ENCODE peak calls at places on chromosomes 6 and 20, in ten cellular contexts. Z is lung; F is Kasumi-1; H is heart right ventricle; L is iris pigment epithelial cell; J is GM12891; K is progenitor cell of endocrine pancreas; X is ecto neural progenitor cell; P is NCI-H345; Q is activated CD4-positive, CD25-positive, alpha-beta regulatory T cell treated with anti-CD3 and anti-CD28 coated beads, Interleukin-2, amount 50 U/mL, for 72 hours. C is an unnamed sample.

GRCh38 chr6:70980800-70981199 is 23.9 kb upstream of the B3GAT2 start:
- DNase-seq in Z (no peak), F (no peak), H (no peak), L (no peak), J (no peak), K (no peak), X (no peak), P (no peak), Q (no peak), C (no peak)

GRCh38 chr6:16136536-16137450 is 7.9 kb downstream of the MYLIP start:
- DNase-seq in Z (no peak), F (no peak), H (no peak), L (peak), J (no peak), K (no peak), X (no peak), P (no peak), Q (no peak), C (peak)

GRCh38 chr6:166046232-166046631 is 121.4 kb downstream of the TBXT start:
- DNase-seq in Z (no peak), F (no peak), H (no peak), L (peak), J (no peak), K (no peak), X (no peak), P (no peak), Q (no peak), C (peak)

GRCh38 chr6:6915813-6916547 is 191.8 kb upstream of the RREB1 start:
- DNase-seq in Z (peak), F (peak), H (peak), L (peak), J (no peak), K (no peak), X (no peak), P (no peak), Q (no peak), C (no peak)

GRCh38 chr20:15951711-15952110 is 621.5 kb downstream of the KIF16B start:
- DNase-seq in Z (no peak), F (no peak), H (no peak), L (no peak), J (no peak), K (no peak), X (no peak), P (no peak), Q (no peak), C (no peak)

GRCh38 chr6:13422601-13423247 is 64.7 kb downstream of the GFOD1 start:
- DNase-seq in Z (no peak), F (no peak), H (no peak), L (peak), J (no peak), K (no peak), X (no peak), P (no peak), Q (no peak), C (peak)

GRCh38 chr6:129844118-129844891 is 16.8 kb downstream of the TMEM244 start:
- DNase-seq in Z (no peak), F (no peak), H (no peak), L (peak), J (no peak), K (no peak), X (no peak), P (no peak), Q (no peak), C (peak)

GRCh38 chr6:154499854-154500589 is 10.5 kb downstream of the CNKSR3 start:
- DNase-seq in Z (no peak), F (no peak), H (no peak), L (no peak), J (no peak), K (no peak), X (no peak), P (no peak), Q (no peak), C (no peak)

GRCh38 chr6:149065658-149066556 is 251.6 kb upstream of the TAB2 start:
- DNase-seq in Z (no peak), F (peak), H (peak), L (peak), J (no peak), K (no peak), X (no peak), P (no peak), Q (no peak), C (no peak)

GRCh38 chr20:44614525-44614924 is 32.1 kb downstream of the PKIG start:
- DNase-seq in Z (no peak), F (no peak), H (peak), L (no peak), J (no peak), K (no peak), X (no peak), P (no peak), Q (no peak), C (no peak)

GRCh38 chr6:152380993-152381898 is 255.9 kb downstream of the SYNE1 start:
- DNase-seq in Z (peak), F (no peak), H (peak), L (peak), J (no peak), K (peak), X (peak), P (no peak), Q (no peak), C (peak)

GRCh38 chr6:42190784-42191183 is 4.0 kb downstream of the GUCA1B start:
- DNase-seq in Z (no peak), F (no peak), H (no peak), L (peak), J (no peak), K (no peak), X (no peak), P (no peak), Q (no peak), C (peak)

GRCh38 chr20:25466846-25467245 is 59.4 kb downstream of the GINS1 start:
- DNase-seq in Z (no peak), F (no peak), H (no peak), L (no peak), J (no peak), K (no peak), X (no peak), P (no peak), Q (no peak), C (no peak)

GRCh38 chr6:27986928-27987725 is 30.1 kb downstream of the OR2B6 start:
- DNase-seq in Z (no peak), F (no peak), H (no peak), L (peak), J (no peak), K (no peak), X (no peak), P (no peak), Q (no peak), C (peak)

GRCh38 chr20:18279231-18279630 is 9.1 kb upstream of the ZNF133 start:
- DNase-seq in Z (no peak), F (no peak), H (no peak), L (no peak), J (no peak), K (no peak), X (no peak), P (no peak), Q (no peak), C (no peak)

GRCh38 chr6:127120109-127120786 is 1.8 kb downstream of the RSPO3 start:
- DNase-seq in Z (no peak), F (no peak), H (no peak), L (no peak), J (no peak), K (peak), X (peak), P (no peak), Q (peak), C (no peak)

GRCh38 chr20:59010995-59011873 is 4.2 kb upstream of the CTSZ start:
- DNase-seq in Z (no peak), F (no peak), H (peak), L (peak), J (no peak), K (no peak), X (no peak), P (no peak), Q (no peak), C (peak)

GRCh38 chr6:15378864-15379263 is 133.0 kb downstream of the JARID2 start:
- DNase-seq in Z (no peak), F (no peak), H (no peak), L (no peak), J (no peak), K (no peak), X (no peak), P (no peak), Q (no peak), C (peak)

GRCh38 chr20:49256261-49256660 is 21.6 kb downstream of the ZNFX1 start:
- DNase-seq in Z (no peak), F (no peak), H (no peak), L (no peak), J (no peak), K (no peak), X (no peak), P (no peak), Q (no peak), C (no peak)

GRCh38 chr6:2917801-2918495 is 14.8 kb upstream of the SERPINB9 start:
- DNase-seq in Z (peak), F (no peak), H (no peak), L (no peak), J (no peak), K (no peak), X (no peak), P (no peak), Q (no peak), C (no peak)

GRCh38 chr6:152502421-152503188 is 134.6 kb downstream of the SYNE1 start:
- DNase-seq in Z (no peak), F (no peak), H (no peak), L (peak), J (no peak), K (no peak), X (no peak), P (no peak), Q (no peak), C (no peak)

GRCh38 chr20:9878096-9878495 is 39.2 kb upstream of the PAK5 start:
- DNase-seq in Z (no peak), F (no peak), H (no peak), L (peak), J (no peak), K (no peak), X (no peak), P (no peak), Q (no peak), C (no peak)

GRCh38 chr6:41370488-41371111 is 35.2 kb downstream of the NCR2 start:
- DNase-seq in Z (no peak), F (no peak), H (no peak), L (no peak), J (no peak), K (no peak), X (peak), P (no peak), Q (no peak), C (no peak)

GRCh38 chr6:24009319-24009718 is 116.7 kb upstream of the NRSN1 start:
- DNase-seq in Z (no peak), F (no peak), H (no peak), L (no peak), J (no peak), K (no peak), X (peak), P (peak), Q (no peak), C (no peak)

GRCh38 chr20:23145281-23145700 is 59.2 kb upstream of the CD93 start:
- DNase-seq in Z (no peak), F (no peak), H (no peak), L (peak), J (no peak), K (no peak), X (no peak), P (no peak), Q (no peak), C (peak)

GRCh38 chr20:41044409-41045062 is 15.9 kb downstream of the TOP1 start:
- DNase-seq in Z (no peak), F (no peak), H (no peak), L (no peak), J (no peak), K (no peak), X (no peak), P (no peak), Q (no peak), C (no peak)

GRCh38 chr6:135586844-135587243 is 89.3 kb upstream of the AHI1 start:
- DNase-seq in Z (peak), F (no peak), H (no peak), L (peak), J (no peak), K (no peak), X (no peak), P (no peak), Q (no peak), C (peak)

GRCh38 chr20:36311141-36311853 is 5.2 kb downstream of the DLGAP4 start:
- DNase-seq in Z (no peak), F (no peak), H (no peak), L (no peak), J (no peak), K (no peak), X (no peak), P (no peak), Q (no peak), C (no peak)

GRCh38 chr6:52049252-52050050 is 38.0 kb downstream of the PKHD1 start:
- DNase-seq in Z (no peak), F (peak), H (no peak), L (peak), J (no peak), K (no peak), X (no peak), P (peak), Q (no peak), C (peak)

GRCh38 chr6:166687070-166687469 is 60.0 kb upstream of the RPS6KA2 start:
- DNase-seq in Z (no peak), F (no peak), H (no peak), L (no peak), J (no peak), K (no peak), X (no peak), P (no peak), Q (no peak), C (no peak)

GRCh38 chr6:167933847-167934246 is 63.6 kb upstream of the KIF25 start:
- DNase-seq in Z (no peak), F (no peak), H (no peak), L (no peak), J (no peak), K (no peak), X (no peak), P (no peak), Q (no peak), C (no peak)

C was measured in brain microvascular endothelial cell.